ENCODE peak calls at places on chromosomes 1 and 21, in four cellular contexts. O is K562, E is H1, F is HepG2. Z is an unnamed sample.

GRCh38 chr1:227893696-227894305 is 53.9 kb downstream of the WNT9A start:
- DNase-seq in F (no peak), O (no peak), E (no peak), Z (no peak)

GRCh38 chr1:157105988-157106812 is 6.6 kb upstream of the ETV3L start:
- DNase-seq in O (no peak), F (no peak), E (no peak), Z (no peak)

GRCh38 chr1:226158457-226158856 is 28.1 kb downstream of the ACBD3 start:
- DNase-seq in E (no peak), O (no peak), F (no peak), Z (no peak)

GRCh38 chr1:186708578-186709203 is 28.5 kb upstream of the PTGS2 start:
- DNase-seq in O (no peak), E (no peak), F (no peak), Z (no peak)

GRCh38 chr1:15299811-15300210 is 52.8 kb downstream of the FHAD1 start:
- DNase-seq in O (no peak), E (no peak), F (no peak), Z (no peak)

GRCh38 chr1:17305576-17306095 is 2.4 kb upstream of the PADI4 start:
- DNase-seq in O (no peak), E (no peak), F (no peak), Z (no peak)

GRCh38 chr1:94068096-94068830 is 52.7 kb downstream of the ABCA4 start:
- DNase-seq in O (no peak), F (peak), E (no peak), Z (peak)

GRCh38 chr1:24443241-24443656 is 27.6 kb downstream of the NIPAL3 start:
- DNase-seq in F (no peak), O (no peak), E (no peak), Z (no peak)

GRCh38 chr1:20430355-20431290 is 55.4 kb downstream of the CAMK2N1 start:
- DNase-seq in O (peak), F (peak), E (peak), Z (no peak)

GRCh38 chr1:162571696-162572095 is 10.2 kb downstream of the UAP1 start:
- DNase-seq in E (no peak), F (no peak), O (no peak), Z (no peak)

GRCh38 chr1:9280015-9280860 is 12.5 kb upstream of the SPSB1 start:
- DNase-seq in O (peak), E (no peak), F (peak), Z (peak)

GRCh38 chr21:18340387-18340942 is 63.1 kb downstream of the TMPRSS15 start:
- DNase-seq in F (no peak), O (no peak), E (no peak), Z (no peak)

GRCh38 chr21:23887709-23888303 is 1719.5 kb downstream of the MRPL39 start:
- DNase-seq in F (no peak), E (no peak), O (no peak), Z (no peak)

GRCh38 chr1:91440845-91441244 is 36.2 kb upstream of the HFM1 start:
- DNase-seq in O (no peak), E (no peak), F (peak), Z (peak)

GRCh38 chr1:153476491-153477093 is 16.1 kb upstream of the S100A7 start:
- DNase-seq in O (no peak), F (no peak), E (no peak), Z (no peak)

DNA sequence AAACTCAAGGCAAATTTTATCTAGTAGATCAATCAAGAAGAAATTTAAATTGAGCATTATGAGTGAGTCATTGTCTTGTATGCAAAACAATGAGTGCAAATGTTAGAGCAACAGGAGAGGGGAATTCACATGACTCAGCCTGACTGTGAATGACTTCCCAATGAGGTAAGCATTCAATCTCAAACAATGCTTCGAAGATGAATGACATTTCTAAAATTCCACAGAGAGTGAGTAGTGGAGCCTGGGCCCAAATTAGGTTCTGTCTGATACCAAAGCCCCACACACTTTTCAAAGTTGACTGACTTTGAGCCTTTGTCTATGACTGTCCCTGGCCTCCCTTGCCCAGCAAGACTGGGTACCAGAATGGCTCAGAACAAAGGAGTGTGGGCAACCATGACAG is 738.0 kb downstream of the PTPRU start:
- DNase-seq in F (peak), O (no peak), E (peak), Z (peak)
- TF ChIP-seq ATF3 in F (no peak), O (no peak), E (peak), Z (no peak)

DNA sequence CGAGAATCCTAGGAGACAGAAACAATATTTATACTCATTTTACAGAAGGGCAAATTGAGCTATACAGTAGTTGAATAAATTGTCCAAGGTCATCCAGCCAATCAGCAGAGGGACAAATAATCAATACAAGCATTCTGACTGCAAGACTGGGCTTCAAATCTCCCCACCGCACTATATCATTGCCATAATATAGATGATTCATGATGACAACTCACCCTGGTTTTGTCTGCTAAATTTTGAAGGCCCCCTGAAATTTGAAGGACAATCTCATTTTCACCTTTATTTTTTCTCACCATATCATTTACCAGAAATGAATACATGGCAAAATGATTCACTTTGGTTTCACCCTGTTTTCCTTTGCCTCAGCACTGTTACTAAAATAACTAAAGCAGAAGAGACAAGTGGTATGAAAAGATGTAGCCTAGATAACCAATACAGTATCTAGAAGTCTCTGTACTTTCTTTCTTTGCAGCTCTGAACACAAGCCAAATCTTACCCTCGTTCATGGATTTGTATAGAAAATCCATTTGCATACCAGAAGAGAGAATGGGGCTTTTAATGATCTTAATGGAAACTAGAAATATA is 292.5 kb downstream of the TTLL7 start:
- DNase-seq in E (no peak), O (no peak), F (no peak), Z (no peak)
- TF ChIP-seq SRF in E (no peak), O (no peak), F (no peak), Z (no peak)

DNA sequence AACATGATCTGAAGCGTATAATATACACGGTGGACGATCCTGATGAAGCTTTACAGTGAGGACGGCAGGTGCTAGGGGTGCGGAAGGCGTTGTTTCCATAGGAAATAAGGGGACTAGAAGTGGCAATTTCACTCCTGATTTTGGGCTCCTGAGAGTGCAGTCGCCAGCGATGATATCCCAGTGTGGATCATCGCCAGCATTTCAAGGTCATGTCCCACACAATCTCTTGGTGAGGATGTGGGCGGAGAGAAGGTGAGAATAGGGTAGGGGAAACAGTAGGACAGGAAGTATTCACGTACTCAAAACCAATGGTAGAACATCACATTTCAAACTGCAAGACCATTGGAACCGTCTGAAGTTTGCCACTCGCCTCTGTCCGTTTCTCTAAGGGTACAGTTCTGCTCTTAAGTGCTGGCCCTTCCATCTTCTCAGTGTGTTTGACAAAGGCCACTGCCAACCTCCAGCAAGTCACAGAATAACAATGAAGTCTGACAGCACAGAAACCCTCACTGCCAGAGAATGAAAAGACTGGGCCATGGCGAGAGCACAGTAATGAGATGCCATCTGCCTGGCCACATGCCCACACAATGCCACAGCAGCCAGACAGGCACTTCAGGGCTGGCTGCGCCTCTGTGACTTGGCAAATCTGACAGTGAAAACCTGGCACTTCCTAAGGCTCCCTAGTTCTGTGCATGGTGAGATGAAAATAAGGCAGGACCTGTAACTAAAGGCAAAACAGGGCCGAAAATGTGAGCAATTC is 27.9 kb downstream of the PCSK9 start:
- DNase-seq in O (no peak), F (no peak), E (no peak), Z (no peak)
- TF ChIP-seq ATF3 in O (no peak), F (no peak), E (no peak), Z (no peak)

GRCh38 chr21:44873356-44874239 is at the start of gene PTTG1IP:
- DNase-seq in E (peak), O (peak), F (peak), Z (peak)

GRCh38 chr21:44872568-44873355 is 728 bp downstream of the PTTG1IP start:
- DNase-seq in F (no peak), O (no peak), E (no peak), Z (no peak)

GRCh38 chr21:44870748-44871495 is 2.6 kb downstream of the PTTG1IP start:
- DNase-seq in F (peak), O (no peak), E (no peak), Z (peak)

GRCh38 chr21:44871576-44872265 is 1.8 kb downstream of the PTTG1IP start:
- DNase-seq in E (no peak), O (no peak), F (peak), Z (no peak)

GRCh38 chr21:44872266-44872567 is 1.3 kb downstream of the PTTG1IP start:
- DNase-seq in E (no peak), F (peak), O (no peak), Z (no peak)
- TF ChIP-seq SRF in E (no peak), F (no peak), O (no peak), Z (no peak)

GRCh38 chr1:244918422-244919319 is 54.3 kb upstream of the HNRNPU start:
- DNase-seq in F (no peak), O (peak), E (no peak), Z (no peak)
- TF ChIP-seq ATF3 in F (no peak), O (no peak), E (no peak), Z (no peak)

GRCh38 chr1:211738709-211739301 is 63.4 kb upstream of the NEK2 start:
- DNase-seq in E (no peak), O (no peak), F (no peak), Z (no peak)
- TF ChIP-seq SRF in E (no peak), O (no peak), F (no peak), Z (no peak)

Z was measured in HCT116.